ENCODE peak calls at places on chromosomes 2 and 18, in four cellular contexts. One of them, this sample, is unnamed.

GRCh38 chr2:189143930-189144329 is 35.6 kb downstream of the COL5A2 start:
- DNase-seq in stimulated activated CD4-positive, alpha-beta T cell treated with anti-CD3 and anti-CD28 coated beads, Interleukin-1b, Interleukin-23, amount 100 ng/mL, for 24 hours: no peak
- DNase-seq in NCI-H345: no peak
- DNase-seq in B cell: no peak
- DNase-seq in this sample: no peak

GRCh38 chr18:61096231-61096630 is 237.0 kb upstream of the CDH20 start:
- DNase-seq in NCI-H345: peak
- DNase-seq in B cell: no peak
- DNase-seq in stimulated activated CD4-positive, alpha-beta T cell treated with anti-CD3 and anti-CD28 coated beads, Interleukin-1b, Interleukin-23, amount 100 ng/mL, for 24 hours: no peak
- DNase-seq in this sample: no peak

GRCh38 chr2:27370816-27371620 is 602 bp downstream of the SNX17 start:
- DNase-seq in stimulated activated CD4-positive, alpha-beta T cell treated with anti-CD3 and anti-CD28 coated beads, Interleukin-1b, Interleukin-23, amount 100 ng/mL, for 24 hours: no peak
- DNase-seq in B cell: peak
- DNase-seq in NCI-H345: no peak
- DNase-seq in this sample: no peak

GRCh38 chr18:68759308-68759707 is 38.6 kb upstream of the CCDC102B start:
- DNase-seq in B cell: no peak
- DNase-seq in stimulated activated CD4-positive, alpha-beta T cell treated with anti-CD3 and anti-CD28 coated beads, Interleukin-1b, Interleukin-23, amount 100 ng/mL, for 24 hours: no peak
- DNase-seq in NCI-H345: no peak
- DNase-seq in this sample: no peak

GRCh38 chr2:215060851-215061541 is 77.4 kb downstream of the ABCA12 start:
- DNase-seq in stimulated activated CD4-positive, alpha-beta T cell treated with anti-CD3 and anti-CD28 coated beads, Interleukin-1b, Interleukin-23, amount 100 ng/mL, for 24 hours: no peak
- DNase-seq in NCI-H345: peak
- DNase-seq in B cell: no peak
- DNase-seq in this sample: peak

GRCh38 chr2:172449916-172450550 is 22.6 kb downstream of the ITGA6 start:
- DNase-seq in stimulated activated CD4-positive, alpha-beta T cell treated with anti-CD3 and anti-CD28 coated beads, Interleukin-1b, Interleukin-23, amount 100 ng/mL, for 24 hours: no peak
- DNase-seq in NCI-H345: no peak
- DNase-seq in B cell: no peak
- DNase-seq in this sample: no peak

GRCh38 chr18:71951021-71951420 is 593.1 kb downstream of the CBLN2 start:
- DNase-seq in B cell: no peak
- DNase-seq in stimulated activated CD4-positive, alpha-beta T cell treated with anti-CD3 and anti-CD28 coated beads, Interleukin-1b, Interleukin-23, amount 100 ng/mL, for 24 hours: no peak
- DNase-seq in NCI-H345: peak
- DNase-seq in this sample: no peak

GRCh38 chr2:73488079-73488478 is 102.4 kb downstream of the ALMS1 start:
- DNase-seq in NCI-H345: no peak
- DNase-seq in B cell: no peak
- DNase-seq in stimulated activated CD4-positive, alpha-beta T cell treated with anti-CD3 and anti-CD28 coated beads, Interleukin-1b, Interleukin-23, amount 100 ng/mL, for 24 hours: no peak
- DNase-seq in this sample: no peak

GRCh38 chr2:153575171-153575853 is 96.8 kb upstream of the RPRM start:
- DNase-seq in B cell: no peak
- DNase-seq in stimulated activated CD4-positive, alpha-beta T cell treated with anti-CD3 and anti-CD28 coated beads, Interleukin-1b, Interleukin-23, amount 100 ng/mL, for 24 hours: no peak
- DNase-seq in NCI-H345: no peak
- DNase-seq in this sample: no peak

GRCh38 chr2:230701308-230701707 is 11.3 kb upstream of the CAB39 start:
- DNase-seq in B cell: no peak
- DNase-seq in stimulated activated CD4-positive, alpha-beta T cell treated with anti-CD3 and anti-CD28 coated beads, Interleukin-1b, Interleukin-23, amount 100 ng/mL, for 24 hours: no peak
- DNase-seq in NCI-H345: no peak
- DNase-seq in this sample: no peak

GRCh38 chr2:176553685-176554106 is 284.5 kb downstream of the MTX2 start:
- DNase-seq in NCI-H345: peak
- DNase-seq in B cell: peak
- DNase-seq in stimulated activated CD4-positive, alpha-beta T cell treated with anti-CD3 and anti-CD28 coated beads, Interleukin-1b, Interleukin-23, amount 100 ng/mL, for 24 hours: peak
- DNase-seq in this sample: peak

GRCh38 chr2:170221317-170222288 is 43.7 kb downstream of the MYO3B start:
- DNase-seq in B cell: no peak
- DNase-seq in NCI-H345: peak
- DNase-seq in stimulated activated CD4-positive, alpha-beta T cell treated with anti-CD3 and anti-CD28 coated beads, Interleukin-1b, Interleukin-23, amount 100 ng/mL, for 24 hours: no peak
- DNase-seq in this sample: no peak

GRCh38 chr18:41845563-41845962 is 109.5 kb upstream of the PIK3C3 start:
- DNase-seq in stimulated activated CD4-positive, alpha-beta T cell treated with anti-CD3 and anti-CD28 coated beads, Interleukin-1b, Interleukin-23, amount 100 ng/mL, for 24 hours: no peak
- DNase-seq in NCI-H345: no peak
- DNase-seq in B cell: no peak
- DNase-seq in this sample: no peak

GRCh38 chr2:204670124-204670523 is 124.8 kb downstream of the PARD3B start:
- DNase-seq in NCI-H345: no peak
- DNase-seq in B cell: no peak
- DNase-seq in stimulated activated CD4-positive, alpha-beta T cell treated with anti-CD3 and anti-CD28 coated beads, Interleukin-1b, Interleukin-23, amount 100 ng/mL, for 24 hours: no peak
- DNase-seq in this sample: no peak

GRCh38 chr2:120552800-120553471 is 182.7 kb upstream of the GLI2 start:
- DNase-seq in NCI-H345: no peak
- DNase-seq in stimulated activated CD4-positive, alpha-beta T cell treated with anti-CD3 and anti-CD28 coated beads, Interleukin-1b, Interleukin-23, amount 100 ng/mL, for 24 hours: peak
- DNase-seq in B cell: no peak
- DNase-seq in this sample: peak

GRCh38 chr2:6826081-6826913 is 39.4 kb downstream of the CMPK2 start:
- DNase-seq in NCI-H345: peak
- DNase-seq in B cell: peak
- DNase-seq in stimulated activated CD4-positive, alpha-beta T cell treated with anti-CD3 and anti-CD28 coated beads, Interleukin-1b, Interleukin-23, amount 100 ng/mL, for 24 hours: peak
- DNase-seq in this sample: peak

GRCh38 chr2:109127556-109127955 is 1.4 kb upstream of the SH3RF3 start:
- DNase-seq in NCI-H345: no peak
- DNase-seq in B cell: no peak
- DNase-seq in stimulated activated CD4-positive, alpha-beta T cell treated with anti-CD3 and anti-CD28 coated beads, Interleukin-1b, Interleukin-23, amount 100 ng/mL, for 24 hours: no peak
- DNase-seq in this sample: no peak

GRCh38 chr2:120222186-120223033 is 790 bp downstream of the TMEM185B start:
- DNase-seq in NCI-H345: no peak
- DNase-seq in stimulated activated CD4-positive, alpha-beta T cell treated with anti-CD3 and anti-CD28 coated beads, Interleukin-1b, Interleukin-23, amount 100 ng/mL, for 24 hours: no peak
- DNase-seq in B cell: no peak
- DNase-seq in this sample: peak

GRCh38 chr18:45856526-45856925 is 31.1 kb downstream of the SIGLEC15 start:
- DNase-seq in stimulated activated CD4-positive, alpha-beta T cell treated with anti-CD3 and anti-CD28 coated beads, Interleukin-1b, Interleukin-23, amount 100 ng/mL, for 24 hours: no peak
- DNase-seq in NCI-H345: no peak
- DNase-seq in B cell: no peak
- DNase-seq in this sample: no peak

GRCh38 chr2:196274387-196274809 is 103.0 kb upstream of the STK17B start:
- DNase-seq in NCI-H345: peak
- DNase-seq in B cell: peak
- DNase-seq in stimulated activated CD4-positive, alpha-beta T cell treated with anti-CD3 and anti-CD28 coated beads, Interleukin-1b, Interleukin-23, amount 100 ng/mL, for 24 hours: no peak
- DNase-seq in this sample: peak